ENCODE peak calls at places on chromosomes 11 and 22, in eight cellular contexts. One of them, this sample, is unnamed.

GRCh38 chr11:36008576-36008975 is 64.7 kb downstream of the LDLRAD3 start:
- DNase-seq in colonic mucosa: no peak
- DNase-seq in mesenchymal stem cell: no peak
- DNase-seq in foreskin keratinocyte: no peak
- DNase-seq in MM.1S: no peak
- DNase-seq in spleen: no peak
- DNase-seq in mesendoderm: no peak
- DNase-seq in CD8-positive, alpha-beta T cell: no peak
- DNase-seq in this sample: no peak

GRCh38 chr11:77175021-77175842 is 47.2 kb downstream of the MYO7A start:
- DNase-seq in colonic mucosa: no peak
- DNase-seq in mesenchymal stem cell: no peak
- DNase-seq in foreskin keratinocyte: no peak
- DNase-seq in MM.1S: no peak
- DNase-seq in spleen: no peak
- DNase-seq in mesendoderm: no peak
- DNase-seq in CD8-positive, alpha-beta T cell: no peak
- DNase-seq in this sample: no peak

GRCh38 chr22:48953830-48954229 is 873.8 kb downstream of the BRD1 start:
- DNase-seq in colonic mucosa: peak
- DNase-seq in mesenchymal stem cell: no peak
- DNase-seq in foreskin keratinocyte: no peak
- DNase-seq in MM.1S: no peak
- DNase-seq in spleen: peak
- DNase-seq in mesendoderm: no peak
- DNase-seq in CD8-positive, alpha-beta T cell: no peak
- DNase-seq in this sample: no peak

GRCh38 chr11:2129323-2129698 is 9.9 kb downstream of the IGF2 start:
- DNase-seq in colonic mucosa: no peak
- DNase-seq in mesenchymal stem cell: no peak
- DNase-seq in foreskin keratinocyte: no peak
- DNase-seq in MM.1S: no peak
- DNase-seq in spleen: no peak
- DNase-seq in mesendoderm: no peak
- DNase-seq in CD8-positive, alpha-beta T cell: no peak
- DNase-seq in this sample: no peak

GRCh38 chr22:22520667-22521602 is 865 bp upstream of the ZNF280A start:
- DNase-seq in colonic mucosa: no peak
- DNase-seq in mesenchymal stem cell: no peak
- DNase-seq in foreskin keratinocyte: no peak
- DNase-seq in MM.1S: peak
- DNase-seq in spleen: no peak
- DNase-seq in mesendoderm: peak
- DNase-seq in CD8-positive, alpha-beta T cell: no peak
- DNase-seq in this sample: no peak

GRCh38 chr11:113664069-113664980 is 41.8 kb downstream of the TMPRSS5 start:
- DNase-seq in colonic mucosa: no peak
- DNase-seq in mesenchymal stem cell: no peak
- DNase-seq in foreskin keratinocyte: peak
- DNase-seq in MM.1S: no peak
- DNase-seq in spleen: no peak
- DNase-seq in mesendoderm: peak
- DNase-seq in CD8-positive, alpha-beta T cell: no peak
- DNase-seq in this sample: no peak

GRCh38 chr11:1481483-1481825 is 5.1 kb downstream of the MOB2 start:
- DNase-seq in colonic mucosa: no peak
- DNase-seq in mesenchymal stem cell: no peak
- DNase-seq in foreskin keratinocyte: no peak
- DNase-seq in MM.1S: no peak
- DNase-seq in spleen: no peak
- DNase-seq in mesendoderm: no peak
- DNase-seq in CD8-positive, alpha-beta T cell: no peak
- DNase-seq in this sample: no peak

GRCh38 chr11:74739546-74740270 is 8.5 kb upstream of the CHRDL2 start:
- DNase-seq in colonic mucosa: peak
- DNase-seq in mesenchymal stem cell: peak
- DNase-seq in foreskin keratinocyte: peak
- DNase-seq in MM.1S: peak
- DNase-seq in spleen: no peak
- DNase-seq in mesendoderm: peak
- DNase-seq in CD8-positive, alpha-beta T cell: peak
- DNase-seq in this sample: no peak

GRCh38 chr11:32088117-32088941 is 2.5 kb upstream of the RCN1 start:
- DNase-seq in colonic mucosa: peak
- DNase-seq in mesenchymal stem cell: peak
- DNase-seq in foreskin keratinocyte: peak
- DNase-seq in MM.1S: peak
- DNase-seq in spleen: no peak
- DNase-seq in mesendoderm: peak
- DNase-seq in CD8-positive, alpha-beta T cell: no peak
- DNase-seq in this sample: no peak

GRCh38 chr11:32094931-32095330 is 4.1 kb downstream of the RCN1 start:
- DNase-seq in colonic mucosa: no peak
- DNase-seq in mesenchymal stem cell: peak
- DNase-seq in foreskin keratinocyte: no peak
- DNase-seq in MM.1S: no peak
- DNase-seq in spleen: no peak
- DNase-seq in mesendoderm: no peak
- DNase-seq in CD8-positive, alpha-beta T cell: no peak
- DNase-seq in this sample: no peak

GRCh38 chr11:32092581-32093170 is 1.8 kb downstream of the RCN1 start:
- DNase-seq in colonic mucosa: no peak
- DNase-seq in mesenchymal stem cell: no peak
- DNase-seq in foreskin keratinocyte: no peak
- DNase-seq in MM.1S: no peak
- DNase-seq in spleen: no peak
- DNase-seq in mesendoderm: peak
- DNase-seq in CD8-positive, alpha-beta T cell: no peak
- DNase-seq in this sample: no peak

GRCh38 chr11:32087602-32088001 is 3.3 kb upstream of the RCN1 start:
- DNase-seq in colonic mucosa: no peak
- DNase-seq in mesenchymal stem cell: peak
- DNase-seq in foreskin keratinocyte: no peak
- DNase-seq in MM.1S: peak
- DNase-seq in spleen: no peak
- DNase-seq in mesendoderm: no peak
- DNase-seq in CD8-positive, alpha-beta T cell: no peak
- DNase-seq in this sample: no peak

GRCh38 chr11:32090774-32091370 is at the start of gene RCN1:
- DNase-seq in colonic mucosa: peak
- DNase-seq in mesenchymal stem cell: peak
- DNase-seq in foreskin keratinocyte: no peak
- DNase-seq in MM.1S: peak
- DNase-seq in spleen: peak
- DNase-seq in mesendoderm: peak
- DNase-seq in CD8-positive, alpha-beta T cell: peak
- DNase-seq in this sample: peak
- H3K27ac ChIP-seq in colonic mucosa: peak
- H3K27ac ChIP-seq in mesenchymal stem cell: peak
- H3K27ac ChIP-seq in foreskin keratinocyte: peak
- H3K27ac ChIP-seq in MM.1S: peak
- H3K27ac ChIP-seq in spleen: peak
- H3K27ac ChIP-seq in mesendoderm: peak
- H3K27ac ChIP-seq in CD8-positive, alpha-beta T cell: peak
- H3K27ac ChIP-seq in this sample: peak

DNA sequence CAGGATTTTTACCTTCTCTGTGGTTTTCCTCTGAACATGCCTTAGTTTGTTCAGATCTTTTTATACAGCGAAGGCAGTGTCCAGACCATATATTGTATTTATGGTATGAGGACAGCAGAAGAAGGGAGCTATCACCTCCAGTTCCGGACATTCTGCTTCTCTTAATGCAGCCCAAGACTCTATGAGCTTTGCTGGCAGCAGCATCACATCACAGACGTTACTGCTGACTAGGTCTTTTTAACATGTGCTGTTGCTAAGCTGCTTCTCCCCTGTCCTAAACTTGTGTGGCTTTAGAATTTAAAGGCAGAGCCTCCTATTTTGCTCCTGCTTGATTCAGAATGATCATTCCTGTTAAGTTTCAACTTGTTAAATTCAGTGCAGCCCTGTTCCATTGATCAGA is 13.4 kb downstream of the MICAL2 start:
- DNase-seq in colonic mucosa: no peak
- DNase-seq in mesenchymal stem cell: peak
- DNase-seq in foreskin keratinocyte: no peak
- DNase-seq in MM.1S: peak
- DNase-seq in spleen: no peak
- DNase-seq in mesendoderm: no peak
- DNase-seq in CD8-positive, alpha-beta T cell: no peak
- DNase-seq in this sample: no peak
- H3K27ac ChIP-seq in colonic mucosa: no peak
- H3K27ac ChIP-seq in mesenchymal stem cell: no peak
- H3K27ac ChIP-seq in foreskin keratinocyte: peak
- H3K27ac ChIP-seq in MM.1S: no peak
- H3K27ac ChIP-seq in spleen: peak
- H3K27ac ChIP-seq in mesendoderm: no peak
- H3K27ac ChIP-seq in CD8-positive, alpha-beta T cell: no peak
- H3K27ac ChIP-seq in this sample: no peak

DNA sequence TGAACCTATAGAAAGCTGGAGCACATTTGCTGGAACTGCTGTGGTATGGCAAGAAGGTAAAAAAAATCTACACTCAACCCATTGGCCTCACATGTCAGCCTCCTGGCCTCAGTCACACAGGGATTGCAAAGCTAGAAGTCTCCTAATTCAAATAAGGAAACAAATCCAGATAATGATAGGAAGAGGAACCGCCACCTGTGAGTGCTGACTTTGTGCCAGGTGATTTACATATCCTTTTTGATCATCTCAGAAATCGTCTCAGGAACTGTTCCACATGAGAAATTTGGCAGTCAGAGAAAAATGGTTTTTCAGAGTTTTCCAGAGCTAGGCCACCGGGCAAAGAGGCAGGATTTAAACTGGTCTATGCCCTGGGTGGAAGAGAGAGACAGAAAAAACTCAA is 986 bp downstream of the NLRP10 start:
- DNase-seq in colonic mucosa: no peak
- DNase-seq in mesenchymal stem cell: no peak
- DNase-seq in foreskin keratinocyte: no peak
- DNase-seq in MM.1S: no peak
- DNase-seq in spleen: no peak
- DNase-seq in mesendoderm: no peak
- DNase-seq in CD8-positive, alpha-beta T cell: no peak
- DNase-seq in this sample: no peak
- H3K27ac ChIP-seq in colonic mucosa: no peak
- H3K27ac ChIP-seq in mesenchymal stem cell: no peak
- H3K27ac ChIP-seq in foreskin keratinocyte: peak
- H3K27ac ChIP-seq in MM.1S: no peak
- H3K27ac ChIP-seq in spleen: no peak
- H3K27ac ChIP-seq in mesendoderm: no peak
- H3K27ac ChIP-seq in CD8-positive, alpha-beta T cell: no peak
- H3K27ac ChIP-seq in this sample: no peak

GRCh38 chr11:128336203-128336602 is 251.2 kb downstream of the ETS1 start:
- DNase-seq in colonic mucosa: no peak
- DNase-seq in mesenchymal stem cell: peak
- DNase-seq in foreskin keratinocyte: no peak
- DNase-seq in MM.1S: no peak
- DNase-seq in spleen: peak
- DNase-seq in mesendoderm: peak
- DNase-seq in CD8-positive, alpha-beta T cell: no peak
- DNase-seq in this sample: no peak
- H3K27ac ChIP-seq in colonic mucosa: no peak
- H3K27ac ChIP-seq in mesenchymal stem cell: no peak
- H3K27ac ChIP-seq in foreskin keratinocyte: no peak
- H3K27ac ChIP-seq in MM.1S: no peak
- H3K27ac ChIP-seq in spleen: peak
- H3K27ac ChIP-seq in mesendoderm: no peak
- H3K27ac ChIP-seq in CD8-positive, alpha-beta T cell: no peak
- H3K27ac ChIP-seq in this sample: no peak

DNA sequence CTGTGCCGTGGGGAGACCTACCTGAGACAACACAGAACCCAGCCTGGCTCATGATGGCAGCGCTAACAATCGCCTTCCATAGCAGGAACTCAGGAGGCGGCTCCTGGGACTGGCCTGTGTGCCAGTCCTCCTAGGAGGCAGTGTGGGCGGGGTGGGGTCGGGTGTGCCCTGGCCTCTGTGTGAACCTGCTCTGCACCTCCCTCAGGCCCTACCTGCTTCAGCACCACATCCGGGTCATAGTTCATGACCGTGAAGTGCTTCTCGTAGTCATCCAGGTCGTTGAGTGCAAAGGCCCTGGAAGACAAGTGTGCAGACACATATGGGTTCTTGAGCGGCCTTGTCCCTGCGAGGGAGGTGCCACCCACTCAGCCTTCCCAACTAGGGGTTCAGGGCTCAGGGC is 15.3 kb downstream of the TTLL12 start:
- DNase-seq in colonic mucosa: peak
- DNase-seq in mesenchymal stem cell: no peak
- DNase-seq in foreskin keratinocyte: no peak
- DNase-seq in MM.1S: no peak
- DNase-seq in spleen: peak
- DNase-seq in mesendoderm: no peak
- DNase-seq in CD8-positive, alpha-beta T cell: no peak
- DNase-seq in this sample: no peak
- H3K27ac ChIP-seq in colonic mucosa: peak
- H3K27ac ChIP-seq in mesenchymal stem cell: no peak
- H3K27ac ChIP-seq in foreskin keratinocyte: no peak
- H3K27ac ChIP-seq in MM.1S: no peak
- H3K27ac ChIP-seq in spleen: no peak
- H3K27ac ChIP-seq in mesendoderm: no peak
- H3K27ac ChIP-seq in CD8-positive, alpha-beta T cell: no peak
- H3K27ac ChIP-seq in this sample: no peak

DNA sequence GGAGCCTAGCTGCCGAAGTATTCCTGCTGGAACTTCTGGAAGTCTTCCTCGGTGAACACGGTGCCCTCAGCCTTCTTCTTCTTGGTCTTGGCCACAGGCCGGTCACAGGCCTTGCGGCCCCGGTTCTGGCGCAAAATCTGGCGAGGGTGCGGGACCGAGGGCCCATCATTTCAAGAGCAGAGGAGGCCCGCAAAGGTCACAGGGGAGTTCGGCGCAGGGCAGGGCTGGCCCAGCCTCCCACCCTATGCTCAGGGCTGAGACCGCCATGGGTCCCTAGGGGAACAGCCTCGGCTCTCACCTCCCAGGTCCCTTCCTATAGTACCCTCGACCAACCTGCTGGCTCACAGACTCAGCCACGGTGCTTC is 3.1 kb downstream of the RPS19BP1 start:
- DNase-seq in colonic mucosa: peak
- DNase-seq in mesenchymal stem cell: no peak
- DNase-seq in foreskin keratinocyte: no peak
- DNase-seq in MM.1S: no peak
- DNase-seq in spleen: peak
- DNase-seq in mesendoderm: no peak
- DNase-seq in CD8-positive, alpha-beta T cell: no peak
- DNase-seq in this sample: no peak
- H3K27ac ChIP-seq in colonic mucosa: peak
- H3K27ac ChIP-seq in mesenchymal stem cell: peak
- H3K27ac ChIP-seq in foreskin keratinocyte: no peak
- H3K27ac ChIP-seq in MM.1S: peak
- H3K27ac ChIP-seq in spleen: peak
- H3K27ac ChIP-seq in mesendoderm: no peak
- H3K27ac ChIP-seq in CD8-positive, alpha-beta T cell: no peak
- H3K27ac ChIP-seq in this sample: peak

DNA sequence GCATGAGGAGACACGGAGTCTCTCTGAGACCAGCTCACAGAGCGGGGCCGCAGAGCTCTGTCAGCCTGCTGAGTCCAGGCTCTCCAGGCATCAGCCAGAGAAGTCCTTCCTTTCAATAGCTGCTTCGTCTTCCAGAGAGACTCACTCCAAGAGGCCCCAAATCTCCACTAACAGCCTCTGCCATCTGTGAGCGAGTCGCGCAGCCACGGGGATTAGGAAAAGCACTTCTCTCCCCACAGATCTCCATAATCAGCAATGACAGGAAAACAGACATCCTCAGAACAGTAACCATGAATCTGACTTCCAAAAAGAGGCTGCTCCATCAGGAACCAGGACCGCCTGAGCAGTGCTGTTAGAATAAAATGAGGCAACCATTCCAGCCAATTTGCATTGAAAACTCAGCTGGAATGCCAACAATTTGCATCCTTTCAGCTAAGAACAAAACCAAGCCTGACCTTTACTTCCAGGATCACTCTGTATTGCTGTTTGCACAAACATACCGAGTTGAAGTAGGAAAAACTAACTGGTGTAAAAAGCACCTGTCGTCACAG is 65.4 kb downstream of the SMCO4 start:
- DNase-seq in colonic mucosa: no peak
- DNase-seq in mesenchymal stem cell: peak
- DNase-seq in foreskin keratinocyte: no peak
- DNase-seq in MM.1S: no peak
- DNase-seq in spleen: no peak
- DNase-seq in mesendoderm: peak
- DNase-seq in CD8-positive, alpha-beta T cell: no peak
- DNase-seq in this sample: no peak
- H3K27ac ChIP-seq in colonic mucosa: no peak
- H3K27ac ChIP-seq in mesenchymal stem cell: no peak
- H3K27ac ChIP-seq in foreskin keratinocyte: no peak
- H3K27ac ChIP-seq in MM.1S: no peak
- H3K27ac ChIP-seq in spleen: no peak
- H3K27ac ChIP-seq in mesendoderm: peak
- H3K27ac ChIP-seq in CD8-positive, alpha-beta T cell: no peak
- H3K27ac ChIP-seq in this sample: no peak